ENCODE peak calls at places on chromosome 19, in five cellular contexts. T is HepG2, D is K562, U is SK-N-SH, L is GM12878. C is an unnamed sample.

GRCh38 chr19:577439-578392 is 5.3 kb downstream of the BSG start:
- DNase-seq in T (no peak), D (no peak), U (no peak), L (no peak), C (no peak)

GRCh38 chr19:38331728-38332127 is 3.9 kb upstream of the CATSPERG start:
- DNase-seq in T (no peak), D (no peak), U (no peak), L (no peak), C (no peak)

GRCh38 chr19:14826006-14826405 is 9.0 kb downstream of the OR7A5 start:
- DNase-seq in T (no peak), D (no peak), U (no peak), L (no peak), C (no peak)

GRCh38 chr19:11164879-11165406 is 9.4 kb upstream of the SPC24 start:
- DNase-seq in T (no peak), D (no peak), U (no peak), L (no peak), C (no peak)

GRCh38 chr19:3006075-3006767 is 22.9 kb downstream of the TLE2 start:
- DNase-seq in T (no peak), D (peak; percentile 80), U (no peak), L (no peak), C (peak; percentile 69)

GRCh38 chr19:7395360-7395781 is 46.6 kb downstream of the ARHGEF18 start:
- DNase-seq in T (no peak), D (peak; percentile 15), U (peak; percentile 62), L (no peak), C (no peak)

GRCh38 chr19:44212250-44212864 is at the start of gene ZNF227:
- DNase-seq in T (peak; percentile 93), D (peak; percentile 86), U (peak; percentile 87), L (peak; percentile 48), C (peak; percentile 86)

GRCh38 chr19:16185123-16185924 is at the start of gene FAM32A:
- DNase-seq in T (peak; percentile 98), D (peak; percentile 99), U (peak; percentile 96), L (peak; percentile 98), C (peak; percentile 98)

GRCh38 chr19:2618611-2619010 is 83.9 kb downstream of the GNG7 start:
- DNase-seq in T (no peak), D (no peak), U (no peak), L (no peak), C (peak; percentile 62)

GRCh38 chr19:43759515-43759914 is 4.8 kb upstream of the SMG9 start:
- DNase-seq in T (peak; percentile 23), D (peak; percentile 58), U (no peak), L (no peak), C (peak; percentile 90)

GRCh38 chr19:45346449-45346848 is 5.9 kb downstream of the KLC3 start:
- DNase-seq in T (peak; percentile 24), D (peak; percentile 62), U (no peak), L (no peak), C (no peak)

GRCh38 chr19:12261554-12261953 is 33.1 kb downstream of the ZNF44 start:
- DNase-seq in T (no peak), D (no peak), U (no peak), L (no peak), C (no peak)

GRCh38 chr19:15456871-15457700 is 7.3 kb downstream of the RASAL3 start:
- DNase-seq in T (no peak), D (peak; percentile 39), U (no peak), L (no peak), C (peak; percentile 27)

GRCh38 chr19:19034204-19034624 is 811 bp downstream of the ARMC6 start:
- DNase-seq in T (peak; percentile 81), D (peak; percentile 95), U (peak; percentile 79), L (peak; percentile 51), C (peak; percentile 60)

GRCh38 chr19:940591-941291 is 14.9 kb downstream of the ARID3A start:
- DNase-seq in T (no peak), D (no peak), U (peak; percentile 93), L (no peak), C (no peak)

GRCh38 chr19:8487137-8487851 is 15.1 kb downstream of the PRAM1 start:
- DNase-seq in T (no peak), D (no peak), U (no peak), L (no peak), C (no peak)

GRCh38 chr19:50555447-50556235 is 12.6 kb downstream of the LRRC4B start:
- DNase-seq in T (no peak), D (no peak), U (peak; percentile 51), L (no peak), C (no peak)

DNA sequence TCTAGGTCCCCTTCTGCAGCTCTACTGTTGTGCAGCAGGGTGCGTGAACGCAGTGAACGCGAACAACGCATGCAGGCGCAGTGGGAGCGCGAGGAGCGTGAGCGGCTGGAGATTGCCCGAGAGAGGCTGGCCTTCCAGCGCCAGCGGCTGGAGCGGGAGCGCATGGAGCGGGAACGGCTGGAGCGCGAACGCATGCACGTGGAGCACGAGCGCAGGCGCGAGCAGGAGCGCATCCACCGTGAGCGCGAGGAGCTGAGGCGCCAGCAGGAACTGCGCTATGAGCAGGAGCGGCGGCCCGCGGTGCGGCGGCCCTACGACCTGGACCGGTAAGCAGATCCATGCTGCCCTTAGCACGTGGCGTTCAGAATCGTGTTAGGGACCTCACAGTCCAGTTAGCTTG is 18.8 kb downstream of the MICOS13 start:
- DNase-seq in T (no peak), D (no peak), U (no peak), L (no peak), C (no peak)
- TF ChIP-seq ZBTB33 in T (no peak), D (peak; percentile 99), U (no peak), L (no peak), C (no peak)

GRCh38 chr19:34731019-34731829 is 2.8 kb upstream of the ZNF181 start:
- DNase-seq in T (no peak), D (peak; percentile 72), U (no peak), L (no peak), C (no peak)
- TF ChIP-seq RAD21 in T (no peak), D (no peak), U (no peak), L (no peak), C (no peak)

GRCh38 chr19:35269425-35270117 is 809 bp downstream of the USF2 start:
- DNase-seq in T (peak; percentile 82), D (peak; percentile 95), U (peak; percentile 89), L (peak; percentile 51), C (peak; percentile 75)

GRCh38 chr19:35266904-35267817 is 1.6 kb upstream of the USF2 start:
- DNase-seq in T (no peak), D (peak; percentile 65), U (peak; percentile 68), L (no peak), C (no peak)

GRCh38 chr19:35266149-35266903 is 2.4 kb upstream of the USF2 start:
- DNase-seq in T (no peak), D (no peak), U (no peak), L (no peak), C (no peak)

GRCh38 chr19:35268546-35269424 is at the start of gene USF2:
- DNase-seq in T (peak; percentile 72), D (peak; percentile 89), U (peak; percentile 89), L (no peak), C (peak; percentile 26)

GRCh38 chr19:35267818-35268545 is 780 bp upstream of the USF2 start:
- DNase-seq in T (no peak), D (peak; percentile 80), U (peak; percentile 99), L (no peak), C (peak; percentile 24)
- TF ChIP-seq ZBTB33 in T (no peak), D (no peak), U (no peak), L (no peak), C (no peak)

GRCh38 chr19:55647732-55648656 is at the start of gene CCDC106:
- DNase-seq in T (peak; percentile 55), D (peak; percentile 83), U (peak; percentile 93), L (no peak), C (no peak)
- TF ChIP-seq RAD21 in T (peak; percentile 55), D (no peak), U (no peak), L (no peak), C (no peak)

DNA sequence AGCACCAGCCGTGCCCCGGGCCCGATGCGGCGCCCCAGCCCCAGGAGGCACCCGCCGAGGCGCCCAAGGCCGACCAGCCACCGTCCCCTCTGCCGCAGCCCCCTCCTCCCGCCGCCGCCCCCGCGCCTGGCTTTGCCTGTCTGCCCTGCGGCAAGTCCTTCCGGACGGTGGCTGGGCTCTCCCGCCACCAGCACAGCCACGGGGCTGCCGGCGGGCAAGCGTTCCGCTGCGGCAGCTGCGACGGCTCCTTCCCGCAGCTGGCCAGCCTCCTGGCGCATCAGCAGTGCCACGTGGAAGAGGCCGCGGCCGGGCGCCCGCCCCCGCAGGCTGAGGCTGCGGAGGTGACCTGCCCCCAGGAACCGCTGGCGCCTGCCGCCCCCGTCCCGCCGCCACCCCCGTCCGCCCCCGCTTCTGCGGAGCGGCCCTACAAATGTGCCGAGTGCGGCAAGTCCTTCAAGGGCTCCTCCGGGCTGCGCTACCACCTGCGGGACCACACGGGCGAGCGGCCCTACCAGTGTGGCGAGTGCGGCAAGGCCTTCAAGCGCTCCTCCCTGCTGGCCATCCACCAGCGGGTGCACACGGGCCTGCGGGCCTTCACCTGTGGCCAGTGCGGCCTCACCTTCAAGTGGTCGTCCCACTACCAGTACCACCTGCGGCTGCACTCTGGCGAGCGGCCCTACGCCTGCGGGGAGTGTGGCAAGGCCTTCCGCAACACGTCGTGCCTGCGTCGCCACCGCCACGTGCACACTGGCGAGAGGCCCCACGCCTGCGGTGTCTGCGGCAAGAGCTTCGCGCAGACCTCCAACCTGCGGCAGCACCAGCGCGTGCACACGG is 2.6 kb upstream of the NAT14 start:
- DNase-seq in T (no peak), D (no peak), U (no peak), L (no peak), C (no peak)
- TF ChIP-seq ZBTB33 in T (no peak), D (no peak), U (no peak), L (no peak), C (no peak)

GRCh38 chr19:47719047-47719885 is 6.0 kb downstream of the EHD2 start:
- DNase-seq in T (peak; percentile 44), D (no peak), U (peak; percentile 95), L (no peak), C (no peak)

GRCh38 chr19:47725759-47726401 is 12.7 kb downstream of the EHD2 start:
- DNase-seq in T (no peak), D (no peak), U (no peak), L (no peak), C (no peak)

GRCh38 chr19:47720669-47721068 is 7.4 kb downstream of the EHD2 start:
- DNase-seq in T (no peak), D (no peak), U (no peak), L (no peak), C (no peak)

GRCh38 chr19:47726467-47726866 is 13.2 kb downstream of the EHD2 start:
- DNase-seq in T (no peak), D (no peak), U (no peak), L (no peak), C (no peak)

DNA sequence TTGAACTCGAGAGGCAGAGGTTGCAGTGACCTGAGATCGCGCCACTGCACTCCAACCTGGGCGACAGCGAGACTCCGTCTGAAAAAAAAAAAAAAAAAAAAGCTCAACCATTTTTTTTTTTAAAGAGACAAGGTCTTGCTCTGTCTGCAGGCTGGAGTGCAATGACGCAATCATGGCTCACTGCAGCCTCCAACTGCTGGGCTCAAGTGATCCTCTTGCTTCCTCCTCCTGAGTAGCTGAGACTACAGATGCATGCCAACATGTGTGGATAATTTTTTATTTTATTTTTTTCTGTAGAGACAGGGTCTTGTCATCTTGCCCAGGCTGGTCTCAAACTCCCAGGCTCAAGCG is 10.3 kb downstream of the EHD2 start:
- DNase-seq in T (peak; percentile 63), D (peak; percentile 72), U (no peak), L (no peak), C (no peak)
- TF ChIP-seq RAD21 in T (no peak), D (no peak), U (no peak), L (no peak), C (no peak)

C was measured in HCT116.